ENCODE peak calls at places on chromosomes 6 and 20, in five cellular contexts. B is uterus, P is tibial nerve, H is psoas muscle, Y is H9. V is an unnamed sample.

GRCh38 chr6:37614059-37614940 is 83.4 kb downstream of the MDGA1 start:
- DNase-seq in P (no peak), H (no peak), Y (no peak), B (no peak), V (no peak)

GRCh38 chr6:110394409-110394808 is 21.0 kb downstream of the DDO start:
- DNase-seq in B (no peak), P (no peak), H (no peak), Y (no peak), V (no peak)

GRCh38 chr20:9344080-9344920 is 170.1 kb upstream of the LAMP5 start:
- DNase-seq in Y (no peak), B (peak; percentile 22), P (no peak), H (no peak), V (no peak)

GRCh38 chr6:143549221-143549620 is 37.7 kb upstream of the FUCA2 start:
- DNase-seq in H (no peak), P (no peak), Y (no peak), B (no peak), V (no peak)

GRCh38 chr20:47392015-47392720 is 35.7 kb upstream of the ZMYND8 start:
- DNase-seq in H (no peak), B (no peak), Y (no peak), P (no peak), V (no peak)

GRCh38 chr6:117440558-117441525 is 15.1 kb upstream of the ROS1 start:
- DNase-seq in P (no peak), Y (no peak), H (no peak), B (no peak), V (no peak)

GRCh38 chr20:63782051-63782471 is 42.5 kb downstream of the SLC2A4RG start:
- DNase-seq in B (no peak), Y (no peak), H (no peak), P (no peak), V (peak; percentile 45)

GRCh38 chr6:5979650-5980427 is 26.9 kb downstream of the NRN1 start:
- DNase-seq in Y (no peak), P (no peak), H (no peak), B (no peak), V (no peak)

GRCh38 chr6:31821301-31822037 is 6.1 kb upstream of the HSPA1B start:
- DNase-seq in Y (peak; percentile 69), P (peak; percentile 46), B (peak; percentile 72), H (peak; percentile 78), V (no peak)

GRCh38 chr6:66183982-66184555 is 477.0 kb upstream of the EYS start:
- DNase-seq in P (no peak), B (no peak), Y (no peak), H (no peak), V (no peak)

GRCh38 chr6:14721103-14721758 is 524.6 kb upstream of the JARID2 start:
- DNase-seq in B (no peak), Y (no peak), P (no peak), H (no peak), V (no peak)

GRCh38 chr6:83044211-83044768 is 21.4 kb downstream of the UBE3D start:
- DNase-seq in H (no peak), P (no peak), B (no peak), Y (no peak), V (no peak)

GRCh38 chr20:58743076-58743566 is 50.5 kb downstream of the NPEPL1 start:
- DNase-seq in Y (no peak), B (no peak), P (no peak), H (no peak), V (no peak)

GRCh38 chr6:38599966-38600550 is 39.7 kb downstream of the BTBD9 start:
- DNase-seq in Y (no peak), P (no peak), H (no peak), B (no peak), V (no peak)

GRCh38 chr6:26457407-26457795 is 354 bp upstream of the BTN2A1 start:
- DNase-seq in H (peak; percentile 39), P (no peak), Y (peak; percentile 58), B (peak; percentile 40), V (no peak)

GRCh38 chr6:144744720-144745119 is 459.6 kb downstream of the UTRN start:
- DNase-seq in B (no peak), Y (no peak), P (no peak), H (no peak), V (no peak)

GRCh38 chr6:16805190-16805860 is 44.1 kb upstream of the ATXN1 start:
- DNase-seq in H (no peak), P (no peak), Y (no peak), B (no peak), V (no peak)

GRCh38 chr20:32336918-32337347 is 21.2 kb upstream of the ASXL1 start:
- DNase-seq in Y (no peak), P (no peak), B (no peak), H (no peak), V (no peak)

GRCh38 chr6:2055914-2056313 is 189.5 kb downstream of the GMDS start:
- DNase-seq in Y (no peak), B (no peak), P (no peak), H (no peak), V (no peak)

GRCh38 chr6:166318227-166318626 is 10.0 kb upstream of the PRR18 start:
- DNase-seq in Y (no peak), B (no peak), H (no peak), P (no peak), V (no peak)

GRCh38 chr6:37049990-37050853 is 44.8 kb downstream of the FGD2 start:
- DNase-seq in B (no peak), Y (no peak), P (no peak), H (peak; percentile 68), V (peak; percentile 58)

GRCh38 chr6:133671376-133671775 is 217.5 kb upstream of the TCF21 start:
- DNase-seq in Y (no peak), B (no peak), P (no peak), H (no peak), V (no peak)

GRCh38 chr6:98941319-98941718 is 6.4 kb downstream of the FBXL4 start:
- DNase-seq in P (no peak), H (no peak), Y (no peak), B (no peak), V (no peak)

GRCh38 chr20:35339007-35339406 is 46.8 kb upstream of the FAM83C start:
- DNase-seq in H (no peak), Y (no peak), B (no peak), P (no peak), V (no peak)

GRCh38 chr20:35342154-35342769 is 50.0 kb upstream of the FAM83C start:
- DNase-seq in H (no peak), P (no peak), B (no peak), Y (peak; percentile 49), V (no peak)

GRCh38 chr20:35341366-35342028 is 49.3 kb upstream of the FAM83C start:
- DNase-seq in H (no peak), B (no peak), Y (no peak), P (no peak), V (no peak)

GRCh38 chr20:35344354-35344837 is 52.2 kb upstream of the FAM83C start:
- DNase-seq in B (peak; percentile 47), P (no peak), Y (no peak), H (peak; percentile 63), V (no peak)

DNA sequence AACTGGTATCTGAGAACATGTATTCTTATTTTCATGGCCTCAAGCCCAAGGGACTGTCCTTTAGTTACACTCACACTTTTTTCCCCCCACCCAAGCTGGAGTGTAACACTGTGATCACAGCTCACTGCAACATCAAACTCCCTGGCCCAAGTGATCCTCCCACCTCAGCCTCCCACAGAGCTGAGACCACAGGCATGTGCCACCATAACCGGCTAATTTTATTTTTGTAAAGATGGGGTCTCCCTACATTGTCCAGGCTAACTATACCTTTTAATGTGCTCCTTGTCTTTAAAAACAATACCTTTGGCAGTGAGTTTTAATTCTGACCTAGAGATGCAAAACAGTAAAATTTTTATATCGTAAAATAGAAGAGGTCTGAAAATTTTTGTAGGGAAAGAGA is 48.2 kb upstream of the FAM83C start:
- DNase-seq in P (no peak), B (no peak), H (no peak), Y (no peak), V (no peak)
- H3K27ac ChIP-seq in P (no peak overlapping the region), B (no peak overlapping the region), H (peak overlapping the region; percentile 69), Y (no peak overlapping the region), V (no peak overlapping the region)

DNA sequence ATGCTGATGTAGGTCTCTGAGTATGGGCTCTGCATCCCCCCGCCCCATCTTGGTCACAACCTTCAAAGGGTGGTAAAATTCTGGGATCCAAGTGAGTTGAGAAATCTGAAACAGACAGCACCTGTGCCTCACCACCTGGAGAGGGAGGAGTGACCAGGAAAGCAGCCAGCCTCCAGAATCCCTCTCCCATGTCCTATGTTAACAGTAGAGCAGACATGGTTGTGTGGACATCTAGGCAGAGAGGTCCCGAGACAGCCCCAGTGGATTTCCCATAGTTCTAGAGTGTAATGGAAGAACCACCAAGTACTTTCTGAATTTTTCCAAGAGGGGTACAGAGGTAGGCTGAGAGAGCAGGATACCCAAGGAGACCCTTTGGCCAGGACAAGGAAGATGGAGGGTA is 103.7 kb upstream of the ENPP5 start:
- DNase-seq in H (no peak), Y (no peak), P (no peak), B (no peak), V (no peak)
- H3K27me3 ChIP-seq in H (no peaks in the 10 kb centered on the region), Y (no peaks in the 10 kb centered on the region), P (no peaks in the 10 kb centered on the region), B (no peaks in the 10 kb centered on the region), V (peaks cover 5% of the 10 kb centered on the region)

GRCh38 chr6:135075018-135075417 is 20.4 kb upstream of the HBS1L start:
- DNase-seq in Y (no peak), H (no peak), P (no peak), B (no peak), V (no peak)
- TF ChIP-seq CTCF in Y (peak; percentile 56), H (no peak), P (no peak), B (no peak), V (peak; percentile 37)

GRCh38 chr6:30819287-30819917 is 64.9 kb upstream of the DDR1 start:
- DNase-seq in B (no peak), H (no peak), Y (no peak), P (no peak), V (no peak)

GRCh38 chr6:30814137-30815084 is 69.9 kb upstream of the DDR1 start:
- DNase-seq in P (no peak), H (no peak), Y (no peak), B (no peak), V (peak; percentile 25)

GRCh38 chr6:30820196-30820595 is 64.1 kb upstream of the DDR1 start:
- DNase-seq in P (no peak), H (peak; percentile 32), Y (no peak), B (no peak), V (no peak)

GRCh38 chr6:30818426-30818841 is 65.9 kb upstream of the DDR1 start:
- DNase-seq in P (no peak), Y (no peak), B (no peak), H (no peak), V (no peak)

DNA sequence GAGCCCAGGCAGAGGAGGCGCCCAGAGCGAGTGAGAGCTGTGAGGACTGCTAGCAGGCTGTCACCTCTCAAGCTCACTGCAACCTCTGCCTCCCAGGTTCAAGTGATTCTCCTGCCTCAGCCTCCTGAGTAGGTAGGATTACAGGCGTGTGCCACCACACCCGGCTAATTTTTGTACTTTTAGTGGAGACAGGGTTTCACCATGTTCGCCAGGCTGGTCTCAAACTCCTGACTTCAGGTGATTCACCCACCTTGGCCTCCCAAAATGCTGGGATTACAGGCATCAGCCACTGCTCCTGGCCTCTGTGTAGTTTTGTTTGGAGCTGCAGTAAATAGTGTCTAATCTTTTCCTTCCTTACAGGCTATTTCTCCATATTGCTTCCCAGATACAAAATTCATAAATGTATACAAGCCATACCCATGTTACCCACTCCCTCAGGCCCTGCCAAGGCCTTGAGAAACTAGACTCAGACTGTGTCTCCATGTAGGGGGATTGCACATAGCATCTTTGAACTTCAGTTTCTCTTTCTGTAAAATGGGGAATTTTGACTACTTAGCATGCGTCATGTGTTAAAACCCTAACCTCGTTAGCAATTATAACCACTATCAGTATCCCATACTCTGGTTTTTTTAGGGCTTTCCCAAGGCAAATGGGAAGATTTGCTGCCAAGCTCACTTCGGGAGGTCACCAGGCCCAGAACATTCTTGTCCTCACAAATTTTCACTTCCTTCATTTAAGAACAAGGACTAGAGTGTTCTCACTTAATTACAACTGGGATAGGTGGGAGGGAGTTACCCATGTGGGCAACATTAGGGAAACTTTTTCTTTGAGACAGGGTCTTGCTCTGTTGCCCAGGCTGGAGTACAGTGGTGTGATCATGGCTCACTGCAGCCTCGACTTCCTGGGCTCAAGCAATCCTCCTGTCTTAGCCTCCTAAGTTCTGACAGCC is 67.3 kb upstream of the DDR1 start:
- DNase-seq in H (no peak), P (no peak), Y (no peak), B (no peak), V (no peak)
- H3K27ac ChIP-seq in H (no peak overlapping the region), P (no peak overlapping the region), Y (no peak overlapping the region), B (no peak overlapping the region), V (no peak overlapping the region)